ENCODE peak calls at places on chromosomes 5 and 9, in seven cellular contexts. R is fibroblast of the aortic adventitia, K is IMR-90, P is PC-9, Z is PC-3, C is astrocyte of the cerebellum, T is lower leg skin. G is an unnamed sample.

GRCh38 chr9:121822093-121823085 is 171.0 kb downstream of the DAB2IP start:
- DNase-seq in R (no peak), K (no peak), P (no peak), Z (no peak), C (no peak), T (no peak), G (no peak)

GRCh38 chr5:88393721-88394530 is 125.3 kb upstream of the TMEM161B start:
- DNase-seq in R (no peak), K (no peak), P (no peak), Z (no peak), C (no peak), T (no peak), G (no peak)

GRCh38 chr5:156188026-156188425 is 138.9 kb upstream of the SGCD start:
- DNase-seq in R (no peak), K (peak), P (no peak), Z (no peak), C (no peak), T (no peak), G (no peak)

GRCh38 chr5:100502684-100503083 is 32.5 kb upstream of the FAM174A start:
- DNase-seq in R (no peak), K (no peak), P (no peak), Z (no peak), C (no peak), T (no peak), G (no peak)

GRCh38 chr5:166338801-166339200 is 1952.6 kb upstream of the WWC1 start:
- DNase-seq in R (no peak), K (no peak), P (no peak), Z (no peak), C (peak), T (no peak), G (no peak)

GRCh38 chr5:31008231-31008630 is 185.3 kb upstream of the CDH6 start:
- DNase-seq in R (no peak), K (no peak), P (no peak), Z (no peak), C (no peak), T (no peak), G (no peak)

GRCh38 chr5:66415208-66415607 is 181.0 kb upstream of the MAST4 start:
- DNase-seq in R (peak), K (no peak), P (no peak), Z (no peak), C (no peak), T (no peak), G (no peak)

GRCh38 chr5:63963080-63963735 is 963 bp upstream of the HTR1A start:
- DNase-seq in R (peak), K (peak), P (peak), Z (peak), C (peak), T (no peak), G (peak)

GRCh38 chr5:134245101-134245604 is 19.3 kb upstream of the PPP2CA start:
- DNase-seq in R (peak), K (peak), P (peak), Z (peak), C (peak), T (no peak), G (no peak)

GRCh38 chr5:52798952-52799351 is 11.2 kb downstream of the ITGA1 start:
- DNase-seq in R (no peak), K (no peak), P (no peak), Z (no peak), C (no peak), T (no peak), G (no peak)

GRCh38 chr5:147168578-147169327 is 66.1 kb upstream of the STK32A start:
- DNase-seq in R (peak), K (peak), P (no peak), Z (no peak), C (no peak), T (no peak), G (no peak)

GRCh38 chr5:6448622-6449464 is at the start of gene UBE2QL1:
- DNase-seq in R (no peak), K (no peak), P (no peak), Z (peak), C (no peak), T (no peak), G (peak)

GRCh38 chr9:16246785-16247184 is 623.7 kb downstream of the BNC2 start:
- DNase-seq in R (peak), K (no peak), P (no peak), Z (peak), C (no peak), T (no peak), G (no peak)

GRCh38 chr5:35285011-35285410 is 54.7 kb upstream of the PRLR start:
- DNase-seq in R (no peak), K (no peak), P (no peak), Z (peak), C (no peak), T (no peak), G (no peak)

GRCh38 chr9:112921549-112921948 is 30.9 kb upstream of the SLC46A2 start:
- DNase-seq in R (peak), K (peak), P (peak), Z (peak), C (peak), T (no peak), G (no peak)

GRCh38 chr5:59840200-59840601 is 53.3 kb downstream of the PDE4D start:
- DNase-seq in R (peak), K (peak), P (peak), Z (no peak), C (no peak), T (no peak), G (no peak)

GRCh38 chr5:160129841-160130240 is 10.6 kb upstream of the PWWP2A start:
- DNase-seq in R (peak), K (peak), P (no peak), Z (no peak), C (no peak), T (no peak), G (no peak)

GRCh38 chr9:4581031-4581760 is 80.9 kb upstream of the PLPP6 start:
- DNase-seq in R (no peak), K (no peak), P (no peak), Z (no peak), C (no peak), T (no peak), G (no peak)

GRCh38 chr5:115033861-115034260 is 135.8 kb downstream of the TRIM36 start:
- DNase-seq in R (no peak), K (no peak), P (no peak), Z (no peak), C (no peak), T (no peak), G (no peak)
- TF ChIP-seq CTCF in R (no peak), K (peak), P (peak), Z (peak), C (no peak), T (no peak), G (peak)

DNA sequence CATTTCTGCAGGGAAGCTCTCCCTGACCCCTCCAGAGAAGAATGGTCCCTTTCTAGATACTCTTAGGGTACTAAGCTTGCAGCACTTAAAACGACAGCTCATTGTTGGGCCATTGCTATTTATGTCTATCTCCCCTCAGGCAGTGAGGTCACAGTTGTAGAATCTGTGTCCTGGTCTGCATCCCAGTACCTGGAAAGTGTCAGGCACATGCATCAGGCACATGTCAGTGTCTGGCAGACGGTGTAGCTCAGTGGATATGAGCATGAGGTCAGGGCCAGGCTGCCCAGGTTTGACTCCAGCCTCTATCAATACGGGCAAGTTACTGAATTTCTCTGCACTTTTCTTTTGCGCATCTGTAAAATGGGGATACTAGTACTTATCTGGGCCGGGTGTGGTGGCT is 22.2 kb upstream of the EEIG1 start:
- DNase-seq in R (no peak), K (no peak), P (no peak), Z (no peak), C (no peak), T (no peak), G (no peak)
- TF ChIP-seq CTCF in R (no peak), K (no peak), P (no peak), Z (no peak), C (no peak), T (no peak), G (no peak)

GRCh38 chr5:119070828-119071572 is at the start of gene DMXL1:
- DNase-seq in R (peak), K (peak), P (peak), Z (peak), C (peak), T (peak), G (peak)
- TF ChIP-seq CTCF in R (no peak), K (no peak), P (no peak), Z (no peak), C (no peak), T (no peak), G (no peak)

DNA sequence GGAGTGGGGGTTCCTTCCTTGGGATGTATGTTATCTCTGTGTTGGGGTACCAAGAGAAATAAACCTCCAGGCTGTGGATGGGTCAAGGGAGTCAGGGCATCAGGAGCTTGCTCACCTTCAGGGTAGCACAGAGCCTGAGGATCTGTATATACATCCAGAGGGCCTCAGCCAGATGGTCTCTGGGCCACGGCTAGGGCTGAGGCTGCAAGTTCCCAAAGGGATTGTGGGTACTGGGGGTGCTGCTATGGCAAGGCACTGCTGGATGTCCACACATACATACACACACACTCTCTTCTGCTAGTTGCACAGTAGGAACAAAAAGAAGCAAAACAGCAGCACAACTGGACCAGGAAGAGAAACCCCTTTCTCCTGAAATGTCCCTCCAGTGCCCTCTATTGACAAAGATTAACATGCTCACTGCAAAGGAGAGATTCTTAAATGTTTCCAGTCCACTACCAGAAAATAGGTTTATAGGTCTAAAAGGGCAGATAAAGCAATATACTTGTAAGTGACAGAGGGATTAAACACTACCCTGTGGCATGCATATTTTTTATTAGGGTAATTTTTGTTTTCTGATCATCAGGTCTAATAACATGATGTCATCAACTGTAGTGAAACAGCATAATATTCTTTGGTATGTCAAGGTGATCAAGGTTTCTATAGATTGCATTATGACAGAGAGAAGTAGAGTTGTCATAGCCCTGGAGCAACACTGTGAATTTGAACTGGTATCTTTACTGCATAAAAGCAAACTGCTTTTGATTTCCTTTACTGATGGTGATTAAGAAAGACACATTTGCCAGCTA is 56.3 kb upstream of the KCNN2 start:
- DNase-seq in R (peak), K (peak), P (no peak), Z (peak), C (peak), T (no peak), G (peak)
- TF ChIP-seq CTCF in R (peak), K (peak), P (no peak), Z (peak), C (peak), T (no peak), G (peak)

GRCh38 chr5:157521704-157522029 is 53.9 kb downstream of the ADAM19 start:
- DNase-seq in R (no peak), K (no peak), P (no peak), Z (no peak), C (no peak), T (no peak), G (no peak)
- TF ChIP-seq CTCF in R (no peak), K (no peak), P (no peak), Z (no peak), C (no peak), T (no peak), G (no peak)

DNA sequence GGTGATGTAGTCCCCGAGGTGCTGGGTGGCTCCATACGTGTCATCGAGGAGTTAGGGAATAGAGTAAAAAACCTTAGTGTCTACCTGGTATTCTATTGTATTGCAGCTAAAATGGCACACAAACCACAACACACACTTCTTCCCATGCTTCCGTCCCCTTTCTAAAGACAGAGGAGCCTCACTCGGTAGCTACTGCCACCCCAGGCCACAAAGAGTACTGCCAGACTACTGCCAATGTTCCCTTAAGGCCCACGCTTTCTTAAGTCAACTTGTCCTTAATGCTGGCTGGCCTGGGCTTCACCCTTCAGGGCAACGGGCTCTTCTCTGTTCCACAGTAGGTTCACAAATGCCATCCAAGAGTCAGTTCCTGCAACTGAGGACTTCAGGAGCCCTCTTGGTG is 673.0 kb downstream of the ELAVL2 start:
- DNase-seq in R (no peak), K (no peak), P (no peak), Z (no peak), C (no peak), T (no peak), G (no peak)
- TF ChIP-seq CTCF in R (peak), K (no peak), P (peak), Z (peak), C (no peak), T (no peak), G (no peak)

DNA sequence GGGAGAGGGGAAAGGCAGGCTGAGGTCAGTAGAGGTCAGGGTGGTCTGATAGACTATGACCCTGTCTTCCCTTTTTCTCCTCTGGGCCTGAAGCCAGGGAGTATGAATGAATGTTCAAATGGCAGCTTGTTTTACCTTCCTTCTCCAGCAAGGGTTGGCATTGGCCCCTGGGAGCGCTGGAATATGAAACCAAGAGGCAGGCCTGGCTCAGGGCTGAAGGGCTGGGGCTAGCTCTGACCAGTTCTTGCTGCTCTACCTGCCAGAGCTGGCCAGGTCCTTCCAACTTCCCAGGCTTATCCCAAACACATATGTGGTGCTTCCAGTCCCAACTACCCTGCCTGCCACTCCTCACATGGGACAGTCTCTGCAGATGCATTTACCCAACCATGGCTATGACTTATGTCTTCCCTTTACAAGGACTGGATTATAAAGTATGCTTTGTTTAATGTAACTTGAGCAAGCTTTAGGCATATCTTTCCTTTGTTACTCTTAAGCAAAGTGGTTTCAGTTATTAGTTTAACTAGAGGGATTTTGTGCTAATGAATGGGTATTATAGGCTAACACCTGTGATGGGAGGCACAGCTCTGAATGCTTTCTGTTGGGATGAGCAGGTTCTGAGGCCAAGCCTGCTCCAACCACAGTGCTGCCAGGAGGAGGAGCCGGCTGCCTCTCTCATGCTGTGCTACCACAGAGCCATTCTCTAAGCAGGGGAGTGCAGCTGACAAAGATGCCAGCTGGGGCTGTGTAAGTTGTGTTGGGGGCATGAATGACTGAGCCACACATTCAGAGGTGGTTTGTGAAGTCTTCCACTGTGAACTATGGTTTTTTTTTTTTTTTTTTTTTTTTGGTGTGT is 6.1 kb downstream of the CCNI2 start:
- DNase-seq in R (no peak), K (no peak), P (no peak), Z (no peak), C (no peak), T (no peak), G (no peak)
- TF ChIP-seq CTCF in R (peak), K (peak), P (no peak), Z (no peak), C (no peak), T (no peak), G (peak)